ENCODE peak calls at places on chromosomes 16 and 17, in four cellular contexts. K is activated T-cell treated with anti-CD3 and anti-CD28 coated beads, Interleukin-2, amount 50 U/mL, for 1 hour; E is GM03348; T is stimulated activated CD4-positive, alpha-beta T cell treated with anti-CD3 and anti-CD28 coated beads, TNF-alpha, amount 100 ng/mL, for 4 hours. D is an unnamed sample.

GRCh38 chr17:5508855-5509254 is 22.5 kb downstream of the MIS12 start:
- DNase-seq in K (no peak), E (no peak), T (no peak), D (no peak)

GRCh38 chr17:74749262-74750038 is 1.0 kb downstream of the NHERF1 start:
- DNase-seq in K (peak; percentile 42), E (peak; percentile 51), T (no peak), D (no peak)

GRCh38 chr17:57211543-57211942 is 44.8 kb upstream of the MSI2 start:
- DNase-seq in K (no peak), E (no peak), T (no peak), D (no peak)

GRCh38 chr16:11161974-11162373 is 94.0 kb downstream of the SOCS1 start:
- DNase-seq in K (no peak), E (no peak), T (no peak), D (no peak)

GRCh38 chr16:79519448-79519847 is 81.1 kb downstream of the MAF start:
- DNase-seq in K (no peak), E (no peak), T (no peak), D (no peak)

GRCh38 chr17:32483451-32484019 is 3.3 kb upstream of the CDK5R1 start:
- DNase-seq in K (peak; percentile 44), E (peak; percentile 88), T (no peak), D (no peak)

GRCh38 chr16:58306327-58306726 is 11.5 kb upstream of the PRSS54 start:
- DNase-seq in K (peak; percentile 52), E (no peak), T (peak; percentile 9), D (no peak)

GRCh38 chr17:55706808-55707773 is 15.6 kb downstream of the TMEM100 start:
- DNase-seq in K (no peak), E (no peak), T (no peak), D (no peak)

D was measured in HS-5.